ENCODE peak calls at places on chromosomes 7 and 10, in four cellular contexts. One of them, this sample, is unnamed.

GRCh38 chr7:4629287-4629905 is 52.7 kb upstream of the FOXK1 start:
- DNase-seq in H7: no peak
- DNase-seq in psoas muscle: no peak
- DNase-seq in fibroblast of lung: no peak
- DNase-seq in this sample: no peak

GRCh38 chr10:128186959-128187787 is 61.0 kb upstream of the MKI67 start:
- DNase-seq in H7: peak; percentile 6
- DNase-seq in psoas muscle: no peak
- DNase-seq in fibroblast of lung: no peak
- DNase-seq in this sample: no peak

GRCh38 chr7:118109607-118110006 is 74.4 kb upstream of the LSM8 start:
- DNase-seq in H7: no peak
- DNase-seq in psoas muscle: no peak
- DNase-seq in fibroblast of lung: no peak
- DNase-seq in this sample: no peak

GRCh38 chr10:15168781-15169554 is 475 bp upstream of the NMT2 start:
- DNase-seq in H7: peak; percentile 99
- DNase-seq in psoas muscle: peak; percentile 95
- DNase-seq in fibroblast of lung: peak; percentile 97
- DNase-seq in this sample: peak; percentile 97

GRCh38 chr10:59303018-59303417 is 59.3 kb downstream of the FAM13C start:
- DNase-seq in H7: peak; percentile 8
- DNase-seq in psoas muscle: no peak
- DNase-seq in fibroblast of lung: no peak
- DNase-seq in this sample: no peak

GRCh38 chr7:47333131-47333887 is 248.6 kb downstream of the TNS3 start:
- DNase-seq in H7: no peak
- DNase-seq in psoas muscle: no peak
- DNase-seq in fibroblast of lung: no peak
- DNase-seq in this sample: no peak

GRCh38 chr10:33286186-33286934 is 48.1 kb downstream of the NRP1 start:
- DNase-seq in H7: no peak
- DNase-seq in psoas muscle: no peak
- DNase-seq in fibroblast of lung: no peak
- DNase-seq in this sample: no peak

GRCh38 chr10:49505589-49505988 is 33.3 kb downstream of the ERCC6 start:
- DNase-seq in H7: no peak
- DNase-seq in psoas muscle: no peak
- DNase-seq in fibroblast of lung: no peak
- DNase-seq in this sample: no peak

GRCh38 chr10:77357185-77357584 is 280.4 kb downstream of the KCNMA1 start:
- DNase-seq in H7: no peak
- DNase-seq in psoas muscle: no peak
- DNase-seq in fibroblast of lung: no peak
- DNase-seq in this sample: no peak

GRCh38 chr10:36801660-36802059 is 323.7 kb upstream of the ANKRD30A start:
- DNase-seq in H7: no peak
- DNase-seq in psoas muscle: no peak
- DNase-seq in fibroblast of lung: peak; percentile 21
- DNase-seq in this sample: no peak

GRCh38 chr10:28796606-28797512 is 119.5 kb downstream of the BAMBI start:
- DNase-seq in H7: no peak
- DNase-seq in psoas muscle: peak; percentile 44
- DNase-seq in fibroblast of lung: peak; percentile 74
- DNase-seq in this sample: no peak

GRCh38 chr10:93915603-93916002 is 21.8 kb downstream of the SLC35G1 start:
- DNase-seq in H7: peak; percentile 17
- DNase-seq in psoas muscle: no peak
- DNase-seq in fibroblast of lung: no peak
- DNase-seq in this sample: no peak

GRCh38 chr10:131580076-131580652 is 268.6 kb upstream of the TCERG1L start:
- DNase-seq in H7: no peak
- DNase-seq in psoas muscle: no peak
- DNase-seq in fibroblast of lung: no peak
- DNase-seq in this sample: no peak

GRCh38 chr7:18761046-18761445 is 265.5 kb downstream of the HDAC9 start:
- DNase-seq in H7: no peak
- DNase-seq in psoas muscle: no peak
- DNase-seq in fibroblast of lung: no peak
- DNase-seq in this sample: no peak

GRCh38 chr7:106535234-106536026 is 125.5 kb downstream of the CCDC71L start:
- DNase-seq in H7: no peak
- DNase-seq in psoas muscle: no peak
- DNase-seq in fibroblast of lung: no peak
- DNase-seq in this sample: no peak

GRCh38 chr10:13652860-13653259 is 66.1 kb downstream of the PRPF18 start:
- DNase-seq in H7: no peak
- DNase-seq in psoas muscle: no peak
- DNase-seq in fibroblast of lung: no peak
- DNase-seq in this sample: no peak

GRCh38 chr7:67843001-67843400 is 846.4 kb downstream of the TYW1 start:
- DNase-seq in H7: no peak
- DNase-seq in psoas muscle: no peak
- DNase-seq in fibroblast of lung: no peak
- DNase-seq in this sample: no peak

GRCh38 chr10:70964881-70965280 is 76.5 kb upstream of the PCBD1 start:
- DNase-seq in H7: no peak
- DNase-seq in psoas muscle: no peak
- DNase-seq in fibroblast of lung: no peak
- DNase-seq in this sample: no peak

DNA sequence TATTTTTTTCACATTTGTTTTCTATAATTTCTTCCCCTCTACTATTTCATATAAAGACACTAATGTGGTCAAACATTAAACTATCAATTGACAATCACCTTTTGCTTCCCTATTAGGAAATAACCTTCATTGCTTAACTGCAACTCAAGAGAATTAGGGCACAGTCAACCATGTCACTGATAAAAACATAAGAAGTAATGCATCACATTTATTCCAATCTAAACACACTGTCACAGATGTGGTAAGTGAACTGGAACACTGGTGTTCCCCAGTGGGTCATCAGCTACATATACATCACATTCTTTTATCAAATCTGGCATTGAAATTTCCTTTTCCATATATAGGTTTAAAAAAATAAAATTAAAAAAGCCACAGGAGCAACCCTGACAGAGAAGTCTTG is 3.7 kb downstream of the TRIL start:
- DNase-seq in H7: no peak
- DNase-seq in psoas muscle: no peak
- DNase-seq in fibroblast of lung: peak; percentile 40
- DNase-seq in this sample: no peak
- H3K27me3 ChIP-seq in H7: peaks cover 36% of the 10 kb centered on the region
- H3K27me3 ChIP-seq in psoas muscle: peaks cover 5% of the 10 kb centered on the region
- H3K27me3 ChIP-seq in fibroblast of lung: peaks cover 40% of the 10 kb centered on the region
- H3K27me3 ChIP-seq in this sample: peaks cover 21% of the 10 kb centered on the region

DNA sequence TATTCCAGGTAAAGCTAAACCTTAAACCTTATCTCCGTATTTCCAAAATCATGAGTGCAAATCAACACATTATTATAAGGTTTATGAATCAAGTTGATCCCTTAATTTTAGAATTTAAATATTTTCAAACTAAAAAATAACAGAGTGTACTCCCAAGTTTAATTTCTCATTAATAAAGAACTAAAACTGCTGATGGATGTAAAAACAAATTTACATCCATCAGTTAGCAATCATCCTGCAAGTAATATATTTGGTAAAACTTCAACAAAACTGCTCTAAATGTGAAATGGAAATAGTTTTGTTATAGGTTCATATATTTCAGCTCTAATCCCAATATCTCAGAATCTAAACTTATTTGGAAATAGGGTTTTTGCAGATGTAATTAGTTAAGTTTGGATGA is 71.3 kb upstream of the ZNF804B start:
- DNase-seq in H7: no peak
- DNase-seq in psoas muscle: no peak
- DNase-seq in fibroblast of lung: no peak
- DNase-seq in this sample: no peak
- H3K4me3 ChIP-seq in H7: no peak overlapping the region
- H3K4me3 ChIP-seq in psoas muscle: no peak overlapping the region
- H3K4me3 ChIP-seq in fibroblast of lung: no peak overlapping the region
- H3K4me3 ChIP-seq in this sample: no peak overlapping the region

GRCh38 chr7:50366311-50366710 is 61.8 kb downstream of the IKZF1 start:
- DNase-seq in H7: no peak
- DNase-seq in psoas muscle: no peak
- DNase-seq in fibroblast of lung: no peak
- DNase-seq in this sample: no peak
- H3K27me3 ChIP-seq in H7: no peaks in the 10 kb centered on the region
- H3K27me3 ChIP-seq in psoas muscle: no peaks in the 10 kb centered on the region
- H3K27me3 ChIP-seq in fibroblast of lung: no peaks in the 10 kb centered on the region
- H3K27me3 ChIP-seq in this sample: no peaks in the 10 kb centered on the region

DNA sequence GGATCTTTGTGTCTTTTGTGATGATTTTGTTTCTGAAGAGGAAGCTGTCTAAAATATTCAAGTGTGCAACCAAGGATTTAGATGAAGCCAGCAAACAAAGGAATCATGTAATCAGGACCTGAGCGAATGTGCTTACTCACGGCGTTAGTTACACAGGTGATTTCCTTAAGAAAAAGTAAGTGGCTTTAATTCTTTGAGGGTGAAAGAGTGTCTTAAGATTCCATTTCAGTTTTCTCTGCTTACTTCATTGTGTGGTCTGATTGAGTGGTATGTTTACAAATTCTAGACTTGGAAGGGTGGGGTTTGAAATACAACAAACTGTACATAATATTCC is 257.1 kb downstream of the ARHGAP21 start:
- DNase-seq in H7: no peak
- DNase-seq in psoas muscle: no peak
- DNase-seq in fibroblast of lung: no peak
- DNase-seq in this sample: no peak
- H3K4me3 ChIP-seq in H7: no peak overlapping the region
- H3K4me3 ChIP-seq in psoas muscle: peak overlapping the region; percentile 61
- H3K4me3 ChIP-seq in fibroblast of lung: peak overlapping the region; percentile 1
- H3K4me3 ChIP-seq in this sample: no peak overlapping the region

DNA sequence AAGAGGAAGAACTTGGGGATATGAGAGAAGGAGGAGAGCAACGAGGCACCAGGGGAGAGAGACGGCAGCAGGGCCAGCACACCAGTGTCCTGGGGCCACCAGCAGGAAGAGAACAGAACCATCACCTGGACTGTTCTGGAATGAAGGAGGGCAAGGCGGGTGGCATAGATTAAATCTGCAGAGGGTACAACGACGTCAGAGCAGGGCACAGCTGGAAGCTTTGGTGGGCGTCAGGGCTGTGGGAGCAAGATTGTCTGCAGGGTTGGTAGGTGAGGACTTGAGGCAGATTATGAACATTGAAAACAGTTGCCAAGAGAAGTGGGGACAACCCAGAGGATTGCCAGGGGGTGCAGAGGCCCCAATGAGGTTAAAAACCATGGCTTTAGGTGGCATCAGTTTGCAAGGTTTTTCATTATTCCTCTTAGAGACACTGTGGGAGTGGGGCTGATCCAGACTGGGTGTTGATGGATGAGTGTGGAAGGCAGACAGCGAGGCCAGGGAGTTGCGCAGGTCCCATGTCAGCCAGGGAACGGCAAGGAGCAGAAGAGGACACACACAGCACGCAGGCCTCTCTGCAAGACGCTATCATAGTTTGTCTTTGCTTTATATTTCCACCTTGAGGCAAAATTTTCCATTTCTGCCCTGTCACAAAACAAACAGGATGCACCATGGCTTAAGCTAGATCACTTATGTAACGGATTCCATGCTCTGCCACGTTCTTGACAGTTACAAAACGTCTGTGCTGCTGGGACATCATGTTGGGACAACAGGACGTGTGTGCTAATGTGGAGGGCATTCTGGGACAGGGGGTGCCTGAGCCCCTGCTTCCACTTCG is 52.5 kb upstream of the LEP start:
- DNase-seq in H7: no peak
- DNase-seq in psoas muscle: no peak
- DNase-seq in fibroblast of lung: no peak
- DNase-seq in this sample: peak; percentile 31
- H3K27me3 ChIP-seq in H7: peaks cover 2% of the 10 kb centered on the region
- H3K27me3 ChIP-seq in psoas muscle: peaks cover 5% of the 10 kb centered on the region
- H3K27me3 ChIP-seq in fibroblast of lung: peaks cover 25% of the 10 kb centered on the region
- H3K27me3 ChIP-seq in this sample: no peaks in the 10 kb centered on the region

GRCh38 chr7:151078233-151079040 is 2.2 kb downstream of the FASTK start:
- DNase-seq in H7: peak; percentile 88
- DNase-seq in psoas muscle: peak; percentile 15
- DNase-seq in fibroblast of lung: no peak
- DNase-seq in this sample: no peak
- H3K4me3 ChIP-seq in H7: no peak overlapping the region
- H3K4me3 ChIP-seq in psoas muscle: peak overlapping the region; percentile 91
- H3K4me3 ChIP-seq in fibroblast of lung: no peak overlapping the region
- H3K4me3 ChIP-seq in this sample: no peak overlapping the region

This sample was measured in dorsolateral prefrontal cortex.